ENCODE peak calls at places on chromosome 16, in ten cellular contexts. R is H9, Z is H1, Q is trophoblast cell, O is IMR-90, L is kidney, U is colonic mucosa, Y is HCT116, V is neuronal stem cell, K is fibroblast of lung. T is an unnamed sample.

GRCh38 chr16:66228791-66229190 is 137.7 kb upstream of the CDH5 start:
- DNase-seq in R (no peak), Z (no peak), Q (no peak), O (peak), L (no peak), U (no peak), Y (no peak), V (no peak), K (peak), T (no peak)

GRCh38 chr16:20084624-20085226 is 11.0 kb upstream of the GPR139 start:
- DNase-seq in R (no peak), Z (no peak), Q (peak), O (no peak), L (no peak), U (no peak), Y (no peak), V (no peak), K (no peak), T (no peak)

GRCh38 chr16:57985204-57986121 is 14.5 kb upstream of the CNGB1 start:
- DNase-seq in R (peak), Z (peak), Q (no peak), O (no peak), L (peak), U (no peak), Y (no peak), V (no peak), K (no peak), T (no peak)

GRCh38 chr16:49441366-49441780 is 67.8 kb downstream of the C16orf78 start:
- DNase-seq in R (peak), Z (peak), Q (no peak), O (no peak), L (no peak), U (peak), Y (no peak), V (no peak), K (no peak), T (no peak)

GRCh38 chr16:3401719-3402397 is 843 bp downstream of the ZNF174 start:
- DNase-seq in R (peak), Z (peak), Q (no peak), O (peak), L (no peak), U (no peak), Y (no peak), V (peak), K (peak), T (no peak)

GRCh38 chr16:84199861-84200260 is 8.9 kb downstream of the ADAD2 start:
- DNase-seq in R (no peak), Z (no peak), Q (no peak), O (no peak), L (no peak), U (no peak), Y (no peak), V (no peak), K (no peak), T (no peak)

GRCh38 chr16:85137323-85138072 is 25.2 kb upstream of the CIBAR2 start:
- DNase-seq in R (no peak), Z (no peak), Q (peak), O (peak), L (peak), U (peak), Y (no peak), V (no peak), K (peak), T (no peak)

GRCh38 chr16:11350531-11351335 is 5.5 kb downstream of the RMI2 start:
- DNase-seq in R (no peak), Z (no peak), Q (no peak), O (peak), L (no peak), U (no peak), Y (no peak), V (no peak), K (peak), T (no peak)

GRCh38 chr16:15572329-15573001 is 70.5 kb downstream of the MARF1 start:
- DNase-seq in R (no peak), Z (no peak), Q (no peak), O (peak), L (no peak), U (peak), Y (no peak), V (no peak), K (peak), T (no peak)

GRCh38 chr16:3716831-3717234 is 491 bp downstream of the TRAP1 start:
- DNase-seq in R (no peak), Z (no peak), Q (no peak), O (no peak), L (no peak), U (peak), Y (no peak), V (peak), K (no peak), T (no peak)

GRCh38 chr16:62404857-62405611 is 368.8 kb upstream of the CDH8 start:
- DNase-seq in R (peak), Z (peak), Q (no peak), O (no peak), L (peak), U (no peak), Y (no peak), V (no peak), K (no peak), T (no peak)

GRCh38 chr16:77816293-77816692 is 27.9 kb downstream of the VAT1L start:
- DNase-seq in R (no peak), Z (no peak), Q (no peak), O (peak), L (no peak), U (no peak), Y (no peak), V (no peak), K (peak), T (no peak)

GRCh38 chr16:1884155-1884760 is 12.3 kb upstream of the MEIOB start:
- DNase-seq in R (no peak), Z (no peak), Q (peak), O (no peak), L (no peak), U (peak), Y (peak), V (no peak), K (no peak), T (no peak)

GRCh38 chr16:48052731-48053130 is 103.1 kb downstream of the ABCC12 start:
- DNase-seq in R (no peak), Z (no peak), Q (no peak), O (no peak), L (no peak), U (no peak), Y (no peak), V (no peak), K (no peak), T (no peak)

GRCh38 chr16:86725401-86725800 is 147.1 kb downstream of the FOXL1 start:
- DNase-seq in R (no peak), Z (no peak), Q (no peak), O (peak), L (no peak), U (no peak), Y (no peak), V (no peak), K (peak), T (no peak)

GRCh38 chr16:17316005-17316404 is 154.8 kb downstream of the XYLT1 start:
- DNase-seq in R (no peak), Z (no peak), Q (no peak), O (no peak), L (no peak), U (no peak), Y (no peak), V (no peak), K (no peak), T (no peak)

GRCh38 chr16:58430718-58431117 is 38.4 kb downstream of the GINS3 start:
- DNase-seq in R (no peak), Z (no peak), Q (no peak), O (no peak), L (no peak), U (no peak), Y (no peak), V (no peak), K (no peak), T (no peak)

GRCh38 chr16:72848759-72849664 is 198.9 kb downstream of the ZFHX3 start:
- DNase-seq in R (no peak), Z (no peak), Q (no peak), O (peak), L (peak), U (peak), Y (peak), V (no peak), K (peak), T (peak)
- H3K9ac ChIP-seq in R (no peak), Z (no peak), Q (no peak), O (peak), L (peak), U (no peak), Y (peak), V (no peak), K (peak), T (no peak)

GRCh38 chr16:53503270-53503911 is 382 bp upstream of the AKTIP start:
- DNase-seq in R (peak), Z (peak), Q (peak), O (peak), L (peak), U (peak), Y (peak), V (peak), K (peak), T (peak)
- H3K9ac ChIP-seq in R (peak), Z (peak), Q (peak), O (peak), L (peak), U (peak), Y (peak), V (peak), K (peak), T (peak)

GRCh38 chr16:89099905-89100304 is 6.3 kb downstream of the ACSF3 start:
- DNase-seq in R (no peak), Z (no peak), Q (no peak), O (no peak), L (no peak), U (peak), Y (no peak), V (no peak), K (peak), T (no peak)
- H3K9ac ChIP-seq in R (no peak), Z (no peak), Q (no peak), O (no peak), L (no peak), U (peak), Y (no peak), V (no peak), K (no peak), T (no peak)

GRCh38 chr16:4948903-4949766 is 9.0 kb upstream of the SEC14L5 start:
- DNase-seq in R (no peak), Z (no peak), Q (no peak), O (no peak), L (no peak), U (no peak), Y (no peak), V (no peak), K (no peak), T (no peak)

GRCh38 chr16:4949986-4950385 is 8.1 kb upstream of the SEC14L5 start:
- DNase-seq in R (no peak), Z (no peak), Q (no peak), O (no peak), L (no peak), U (no peak), Y (no peak), V (no peak), K (no peak), T (no peak)

GRCh38 chr16:4945560-4946502 is 8.9 kb upstream of the PPL start:
- DNase-seq in R (no peak), Z (no peak), Q (peak), O (no peak), L (peak), U (peak), Y (peak), V (no peak), K (peak), T (peak)

GRCh38 chr16:4946917-4947316 is 10.0 kb upstream of the PPL start:
- DNase-seq in R (no peak), Z (no peak), Q (no peak), O (no peak), L (no peak), U (no peak), Y (no peak), V (no peak), K (no peak), T (no peak)

GRCh38 chr16:4947722-4948503 is 10.2 kb upstream of the SEC14L5 start:
- DNase-seq in R (peak), Z (no peak), Q (no peak), O (no peak), L (no peak), U (no peak), Y (no peak), V (peak), K (no peak), T (no peak)
- H3K9ac ChIP-seq in R (no peak), Z (no peak), Q (no peak), O (no peak), L (no peak), U (no peak), Y (no peak), V (peak), K (no peak), T (no peak)

GRCh38 chr16:75000481-75001081 is 1.8 kb downstream of the ZNRF1 start:
- DNase-seq in R (no peak), Z (no peak), Q (peak), O (peak), L (peak), U (peak), Y (no peak), V (no peak), K (no peak), T (no peak)
- H3K9ac ChIP-seq in R (no peak), Z (no peak), Q (no peak), O (peak), L (peak), U (peak), Y (peak), V (no peak), K (peak), T (peak)

GRCh38 chr16:397736-398332 is 835 bp downstream of the NME4 start:
- DNase-seq in R (peak), Z (peak), Q (peak), O (peak), L (peak), U (peak), Y (peak), V (peak), K (peak), T (no peak)
- H3K9ac ChIP-seq in R (no peak), Z (peak), Q (no peak), O (no peak), L (no peak), U (peak), Y (no peak), V (no peak), K (peak), T (no peak)

T was measured in keratinocyte.